ENCODE peak calls at places on chromosomes 16 and 17, in five cellular contexts. One of them, this sample, is unnamed.

GRCh38 chr17:57652811-57653210 is 92.3 kb downstream of the CCDC182 start:
- DNase-seq in transverse colon: no peak
- DNase-seq in stomach: no peak
- DNase-seq in spleen: no peak
- DNase-seq in GM23338: no peak
- DNase-seq in this sample: no peak

GRCh38 chr17:69560987-69561441 is 146.5 kb downstream of the MAP2K6 start:
- DNase-seq in transverse colon: no peak
- DNase-seq in stomach: no peak
- DNase-seq in spleen: no peak
- DNase-seq in GM23338: no peak
- DNase-seq in this sample: no peak

GRCh38 chr16:901715-902601 is 68.8 kb downstream of the LMF1 start:
- DNase-seq in transverse colon: no peak
- DNase-seq in stomach: no peak
- DNase-seq in spleen: no peak
- DNase-seq in GM23338: no peak
- DNase-seq in this sample: no peak

GRCh38 chr17:78397681-78398101 is 19.2 kb downstream of the PGS1 start:
- DNase-seq in transverse colon: no peak
- DNase-seq in stomach: no peak
- DNase-seq in spleen: no peak
- DNase-seq in GM23338: no peak
- DNase-seq in this sample: no peak

GRCh38 chr16:69410285-69410990 is 14.0 kb upstream of the CYB5B start:
- DNase-seq in transverse colon: no peak
- DNase-seq in stomach: no peak
- DNase-seq in spleen: no peak
- DNase-seq in GM23338: no peak
- DNase-seq in this sample: no peak

GRCh38 chr17:29663155-29663554 is 40.4 kb upstream of the CORO6 start:
- DNase-seq in transverse colon: no peak
- DNase-seq in stomach: no peak
- DNase-seq in spleen: no peak
- DNase-seq in GM23338: peak
- DNase-seq in this sample: no peak

GRCh38 chr17:47852113-47852949 is 1.4 kb upstream of the SP6 start:
- DNase-seq in transverse colon: no peak
- DNase-seq in stomach: no peak
- DNase-seq in spleen: no peak
- DNase-seq in GM23338: peak
- DNase-seq in this sample: peak

GRCh38 chr16:81717662-81718189 is 61.4 kb upstream of the PLCG2 start:
- DNase-seq in transverse colon: no peak
- DNase-seq in stomach: no peak
- DNase-seq in spleen: peak
- DNase-seq in GM23338: no peak
- DNase-seq in this sample: no peak

DNA sequence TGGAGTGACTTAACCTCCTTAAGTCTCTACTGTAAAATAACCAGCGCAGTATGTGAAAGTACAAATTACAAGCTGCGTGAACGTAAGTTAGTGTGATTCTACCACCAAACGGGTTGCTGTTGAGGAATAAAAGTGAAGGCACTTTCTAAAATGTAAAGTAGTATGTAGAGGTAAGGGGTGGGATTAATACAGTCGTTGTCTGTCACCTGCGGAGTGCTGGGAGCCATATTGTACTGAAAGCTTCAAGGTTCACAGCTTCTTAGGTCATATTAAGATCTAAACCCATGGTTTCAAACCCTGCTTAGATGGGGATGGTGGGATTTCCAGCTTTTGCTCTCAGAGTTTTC is 1.4 kb downstream of the RSPRY1 start:
- DNase-seq in transverse colon: no peak
- DNase-seq in stomach: no peak
- DNase-seq in spleen: no peak
- DNase-seq in GM23338: peak
- DNase-seq in this sample: no peak
- TF ChIP-seq POLR2AphosphoS5 in transverse colon: no peak
- TF ChIP-seq POLR2AphosphoS5 in stomach: no peak
- TF ChIP-seq POLR2AphosphoS5 in spleen: no peak
- TF ChIP-seq POLR2AphosphoS5 in GM23338: no peak
- TF ChIP-seq POLR2AphosphoS5 in this sample: no peak

DNA sequence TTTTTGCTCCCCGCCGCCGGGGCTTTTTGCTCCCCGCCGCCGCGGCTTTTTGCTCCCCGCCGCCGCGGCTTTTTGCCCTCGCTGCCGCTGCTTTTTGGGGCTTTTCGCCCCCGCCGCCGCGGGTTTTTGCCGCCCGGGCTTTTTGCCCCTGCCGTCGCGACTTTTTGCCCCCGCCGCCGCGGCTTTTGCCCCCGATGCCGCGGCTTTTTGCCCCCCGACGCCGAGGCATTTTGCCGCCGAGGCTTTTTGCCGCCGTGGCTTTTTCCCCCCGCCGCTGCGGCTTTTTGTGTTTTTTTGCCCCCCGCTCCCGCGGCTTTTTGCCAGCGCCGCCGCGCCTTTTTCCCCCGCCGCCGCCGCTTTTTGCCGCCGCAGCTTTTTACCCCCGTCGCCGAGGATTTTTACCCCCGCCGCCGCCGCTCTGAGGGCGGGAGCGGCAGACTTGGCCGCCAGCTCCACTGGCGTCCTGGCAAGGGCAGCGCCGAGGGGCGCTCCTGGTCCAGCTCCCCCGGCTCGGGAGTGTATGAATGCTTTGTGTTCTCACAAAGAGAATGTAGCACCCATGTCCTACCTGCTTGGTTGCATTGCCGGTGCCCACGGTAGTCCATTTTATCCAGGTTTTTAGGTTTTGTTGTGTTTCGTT is 151.7 kb downstream of the KCNJ18 start:
- DNase-seq in transverse colon: no peak
- DNase-seq in stomach: no peak
- DNase-seq in spleen: no peak
- DNase-seq in GM23338: no peak
- DNase-seq in this sample: no peak
- TF ChIP-seq POLR2AphosphoS5 in transverse colon: no peak
- TF ChIP-seq POLR2AphosphoS5 in stomach: no peak
- TF ChIP-seq POLR2AphosphoS5 in spleen: no peak
- TF ChIP-seq POLR2AphosphoS5 in GM23338: no peak
- TF ChIP-seq POLR2AphosphoS5 in this sample: no peak

DNA sequence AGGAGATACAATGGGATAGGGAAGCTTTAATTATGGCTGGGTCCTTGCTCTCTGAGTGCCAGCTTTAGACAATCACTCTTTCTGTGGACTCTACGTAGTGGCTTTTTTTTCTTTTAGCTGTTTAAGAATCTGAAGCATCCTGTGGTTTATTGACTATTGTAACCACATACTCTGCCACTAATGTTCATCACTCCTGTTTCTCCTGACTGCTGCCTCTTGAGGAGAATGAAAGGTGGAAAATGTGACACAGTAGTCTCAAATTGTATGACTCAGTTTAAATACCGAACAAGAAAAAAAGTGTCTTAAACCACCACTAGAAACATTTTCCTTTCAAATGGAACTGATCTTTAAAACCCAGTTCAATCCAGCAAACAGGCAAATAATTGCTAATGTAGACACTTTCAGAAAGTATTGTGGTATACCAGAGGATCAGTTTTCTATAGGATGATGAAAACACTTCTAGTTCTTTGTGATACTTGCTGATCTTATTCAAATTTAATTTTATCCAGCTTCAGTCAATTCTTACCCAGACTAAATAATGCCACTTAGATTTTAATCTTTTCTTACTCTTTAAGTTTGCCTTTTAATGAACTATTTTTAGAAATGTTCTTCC is 302.7 kb upstream of the PMFBP1 start:
- DNase-seq in transverse colon: no peak
- DNase-seq in stomach: no peak
- DNase-seq in spleen: no peak
- DNase-seq in GM23338: no peak
- DNase-seq in this sample: no peak
- TF ChIP-seq POLR2AphosphoS5 in transverse colon: no peak
- TF ChIP-seq POLR2AphosphoS5 in stomach: no peak
- TF ChIP-seq POLR2AphosphoS5 in spleen: no peak
- TF ChIP-seq POLR2AphosphoS5 in GM23338: no peak
- TF ChIP-seq POLR2AphosphoS5 in this sample: no peak

GRCh38 chr16:88292007-88292940 is 90.5 kb upstream of the ZNF469 start:
- DNase-seq in transverse colon: no peak
- DNase-seq in stomach: no peak
- DNase-seq in spleen: peak
- DNase-seq in GM23338: no peak
- DNase-seq in this sample: no peak
- TF ChIP-seq POLR2AphosphoS5 in transverse colon: no peak
- TF ChIP-seq POLR2AphosphoS5 in stomach: no peak
- TF ChIP-seq POLR2AphosphoS5 in spleen: no peak
- TF ChIP-seq POLR2AphosphoS5 in GM23338: no peak
- TF ChIP-seq POLR2AphosphoS5 in this sample: no peak

GRCh38 chr17:2062571-2063183 is 7.8 kb downstream of the HIC1 start:
- DNase-seq in transverse colon: no peak
- DNase-seq in stomach: no peak
- DNase-seq in spleen: no peak
- DNase-seq in GM23338: peak
- DNase-seq in this sample: peak
- TF ChIP-seq POLR2AphosphoS5 in transverse colon: no peak
- TF ChIP-seq POLR2AphosphoS5 in stomach: no peak
- TF ChIP-seq POLR2AphosphoS5 in spleen: peak
- TF ChIP-seq POLR2AphosphoS5 in GM23338: no peak
- TF ChIP-seq POLR2AphosphoS5 in this sample: no peak

GRCh38 chr17:39705786-39706348 is 6.0 kb downstream of the ERBB2 start:
- DNase-seq in transverse colon: peak
- DNase-seq in stomach: peak
- DNase-seq in spleen: no peak
- DNase-seq in GM23338: no peak
- DNase-seq in this sample: no peak
- TF ChIP-seq POLR2AphosphoS5 in transverse colon: no peak
- TF ChIP-seq POLR2AphosphoS5 in stomach: no peak
- TF ChIP-seq POLR2AphosphoS5 in spleen: no peak
- TF ChIP-seq POLR2AphosphoS5 in GM23338: no peak
- TF ChIP-seq POLR2AphosphoS5 in this sample: no peak

GRCh38 chr16:57372372-57373116 is at the start of gene CX3CL1:
- DNase-seq in transverse colon: peak
- DNase-seq in stomach: peak
- DNase-seq in spleen: no peak
- DNase-seq in GM23338: peak
- DNase-seq in this sample: no peak
- TF ChIP-seq POLR2AphosphoS5 in transverse colon: peak
- TF ChIP-seq POLR2AphosphoS5 in stomach: peak
- TF ChIP-seq POLR2AphosphoS5 in spleen: peak
- TF ChIP-seq POLR2AphosphoS5 in GM23338: no peak
- TF ChIP-seq POLR2AphosphoS5 in this sample: no peak

GRCh38 chr17:82858376-82859126 is 18.7 kb upstream of the ZNF750 start:
- DNase-seq in transverse colon: no peak
- DNase-seq in stomach: no peak
- DNase-seq in spleen: no peak
- DNase-seq in GM23338: no peak
- DNase-seq in this sample: no peak
- TF ChIP-seq POLR2AphosphoS5 in transverse colon: no peak
- TF ChIP-seq POLR2AphosphoS5 in stomach: no peak
- TF ChIP-seq POLR2AphosphoS5 in spleen: no peak
- TF ChIP-seq POLR2AphosphoS5 in GM23338: no peak
- TF ChIP-seq POLR2AphosphoS5 in this sample: no peak